ENCODE peak calls at places on chromosomes 4 and X, in ten cellular contexts. O, D, Q, X, J, L, E, A, G and M are unnamed samples.

GRCh38 chr4:36283912-36284465 is 2.6 kb downstream of the DTHD1 start:
- DNase-seq in O (no peak), D (no peak), Q (no peak), X (no peak), J (no peak), L (no peak), E (no peak), A (no peak), G (no peak), M (no peak)

GRCh38 chr4:75101906-75102888 is 169.3 kb downstream of the PARM1 start:
- DNase-seq in O (no peak), D (no peak), Q (no peak), X (no peak), J (no peak), L (no peak), E (no peak), A (no peak), G (no peak), M (no peak)

GRCh38 chrX:136268051-136269048 is 17.1 kb upstream of the MAP7D3 start:
- DNase-seq in O (no peak), D (no peak), Q (peak; percentile 9), X (peak; percentile 57), J (peak; percentile 54), L (peak; percentile 75), E (peak; percentile 40), A (peak; percentile 43), G (peak; percentile 50), M (no peak)

GRCh38 chr4:112145820-112146813 is 863 bp downstream of the FAM241A start:
- DNase-seq in O (no peak), D (peak; percentile 72), Q (peak; percentile 16), X (peak; percentile 77), J (peak; percentile 41), L (peak; percentile 68), E (peak; percentile 62), A (peak; percentile 75), G (peak; percentile 68), M (peak; percentile 30)

GRCh38 chrX:71671043-71671829 is 3.9 kb downstream of the LOC101059915 start:
- DNase-seq in O (no peak), D (no peak), Q (no peak), X (no peak), J (no peak), L (no peak), E (no peak), A (peak; percentile 48), G (no peak), M (no peak)

GRCh38 chr4:101439926-101440325 is 92.6 kb upstream of the PPP3CA start:
- DNase-seq in O (no peak), D (no peak), Q (no peak), X (no peak), J (peak; percentile 69), L (peak; percentile 51), E (no peak), A (no peak), G (no peak), M (no peak)

GRCh38 chr4:82256718-82257117 is 117.1 kb downstream of the HNRNPD start:
- DNase-seq in O (no peak), D (no peak), Q (no peak), X (no peak), J (no peak), L (no peak), E (no peak), A (no peak), G (no peak), M (no peak)

GRCh38 chr4:185534534-185534849 is 815 bp downstream of the PDLIM3 start:
- DNase-seq in O (no peak), D (no peak), Q (no peak), X (no peak), J (no peak), L (no peak), E (no peak), A (no peak), G (no peak), M (no peak)

GRCh38 chr4:7687006-7687405 is 252.3 kb upstream of the PSAPL1 start:
- DNase-seq in O (no peak), D (no peak), Q (no peak), X (no peak), J (no peak), L (no peak), E (no peak), A (no peak), G (peak; percentile 30), M (no peak)

GRCh38 chr4:687975-688694 is 816 bp downstream of the SLC49A3 start:
- DNase-seq in O (no peak), D (peak; percentile 69), Q (no peak), X (no peak), J (no peak), L (no peak), E (no peak), A (no peak), G (no peak), M (no peak)

GRCh38 chrX:18640686-18641085 is 31.2 kb downstream of the RS1 start:
- DNase-seq in O (no peak), D (no peak), Q (no peak), X (no peak), J (no peak), L (no peak), E (no peak), A (no peak), G (no peak), M (no peak)

GRCh38 chr4:121308328-121308663 is 72.5 kb downstream of the QRFPR start:
- DNase-seq in O (peak; percentile 46), D (no peak), Q (peak; percentile 9), X (peak; percentile 43), J (no peak), L (no peak), E (no peak), A (no peak), G (no peak), M (no peak)

GRCh38 chr4:39591290-39591689 is 47.4 kb downstream of the SMIM14 start:
- DNase-seq in O (no peak), D (no peak), Q (peak; percentile 10), X (peak; percentile 15), J (peak; percentile 40), L (peak; percentile 17), E (no peak), A (no peak), G (no peak), M (peak; percentile 33)

GRCh38 chr4:186765138-186765537 is 41.5 kb upstream of the FAT1 start:
- DNase-seq in O (peak; percentile 82), D (no peak), Q (peak; percentile 71), X (no peak), J (peak; percentile 67), L (no peak), E (no peak), A (no peak), G (no peak), M (no peak)

GRCh38 chr4:13415068-13415785 is 68.9 kb downstream of the RAB28 start:
- DNase-seq in O (no peak), D (no peak), Q (no peak), X (no peak), J (no peak), L (no peak), E (no peak), A (no peak), G (no peak), M (no peak)

GRCh38 chrX:41384041-41384705 is 50.2 kb downstream of the DDX3X start:
- DNase-seq in O (peak; percentile 84), D (peak; percentile 71), Q (peak; percentile 46), X (peak; percentile 82), J (peak; percentile 91), L (peak; percentile 8), E (peak; percentile 37), A (peak; percentile 54), G (no peak), M (peak; percentile 63)

GRCh38 chr4:40265910-40266274 is 69.1 kb downstream of the RHOH start:
- DNase-seq in O (no peak), D (no peak), Q (no peak), X (no peak), J (no peak), L (no peak), E (no peak), A (no peak), G (no peak), M (no peak)

GRCh38 chr4:121900132-121900983 is 30.1 kb upstream of the BBS7 start:
- DNase-seq in O (peak; percentile 52), D (no peak), Q (peak; percentile 57), X (peak; percentile 68), J (peak; percentile 64), L (peak; percentile 84), E (peak; percentile 56), A (peak; percentile 58), G (peak; percentile 57), M (peak; percentile 36)